ENCODE peak calls at places on chromosomes 3 and 15, in four cellular contexts. X is K562, S is WTC11, J is HepG2. E is an unnamed sample.

GRCh38 chr3:108153451-108153981 is 62.7 kb upstream of the CD47 start:
- DNase-seq in X (peak; percentile 9), J (peak; percentile 37), S (peak; percentile 61), E (no peak)

GRCh38 chr3:137946341-137946973 is 63.5 kb upstream of the CLDN18 start:
- DNase-seq in S (peak; percentile 69), J (peak; percentile 62), X (peak; percentile 71), E (no peak)

GRCh38 chr15:89766357-89767311 is 9.5 kb upstream of the MESP2 start:
- DNase-seq in J (no peak), X (no peak), S (no peak), E (no peak)

GRCh38 chr3:5195605-5196004 is 8.1 kb downstream of the EDEM1 start:
- DNase-seq in J (no peak), S (no peak), X (no peak), E (no peak)

GRCh38 chr3:150180349-150180748 is 209.7 kb upstream of the PFN2 start:
- DNase-seq in S (no peak), J (peak; percentile 61), X (no peak), E (no peak)

GRCh38 chr15:90141646-90142045 is 39.4 kb upstream of the IDH2 start:
- DNase-seq in J (no peak), S (no peak), X (peak; percentile 26), E (no peak)

GRCh38 chr3:56468184-56469106 is at the start of gene ERC2:
- DNase-seq in X (peak; percentile 7), S (peak; percentile 94), J (peak; percentile 34), E (no peak)

GRCh38 chr3:151918253-151919029 is 45.0 kb downstream of the SUCNR1 start:
- DNase-seq in X (no peak), J (peak; percentile 34), S (no peak), E (peak; percentile 16)

GRCh38 chr3:112078125-112079083 is 7.8 kb upstream of the C3orf52 start:
- DNase-seq in S (no peak), J (no peak), X (no peak), E (no peak)

GRCh38 chr3:184505053-184505452 is 56.5 kb upstream of the EPHB3 start:
- DNase-seq in X (no peak), S (no peak), J (no peak), E (no peak)

GRCh38 chr3:140152851-140153640 is 218.1 kb downstream of the CLSTN2 start:
- DNase-seq in X (no peak), S (no peak), J (no peak), E (no peak)

GRCh38 chr3:193826126-193826795 is 233.3 kb downstream of the OPA1 start:
- DNase-seq in X (no peak), S (no peak), J (no peak), E (no peak)

GRCh38 chr3:149609595-149609994 is 48.2 kb downstream of the WWTR1 start:
- DNase-seq in S (no peak), X (no peak), J (peak; percentile 95), E (peak; percentile 81)

GRCh38 chr3:55893045-55893664 is 406.0 kb upstream of the WNT5A start:
- DNase-seq in X (no peak), J (no peak), S (no peak), E (no peak)

GRCh38 chr3:173599673-173600072 is 202.1 kb downstream of the NLGN1 start:
- DNase-seq in J (no peak), S (no peak), X (no peak), E (no peak)

GRCh38 chr3:104596054-104596453 is 770.7 kb upstream of the ALCAM start:
- DNase-seq in S (no peak), X (no peak), J (no peak), E (no peak)

GRCh38 chr3:4060064-4060463 is 243.1 kb upstream of the SETMAR start:
- DNase-seq in S (no peak), J (peak; percentile 28), X (no peak), E (no peak)

GRCh38 chr3:151589311-151589710 is 128.4 kb upstream of the IGSF10 start:
- DNase-seq in S (no peak), J (no peak), X (no peak), E (no peak)

GRCh38 chr3:132255041-132255745 is 62.0 kb upstream of the ACP3 start:
- DNase-seq in X (no peak), S (no peak), J (no peak), E (no peak)

GRCh38 chr3:45684327-45684892 is 4.8 kb upstream of the SACM1L start:
- DNase-seq in J (peak; percentile 19), S (peak; percentile 48), X (no peak), E (no peak)

GRCh38 chr3:12947504-12948369 is 106.4 kb upstream of the RPL32 start:
- DNase-seq in J (peak; percentile 15), S (no peak), X (peak; percentile 65), E (no peak)

GRCh38 chr3:177080122-177080521 is 117.2 kb downstream of the TBL1XR1 start:
- DNase-seq in X (no peak), S (no peak), J (no peak), E (no peak)

GRCh38 chr15:100338971-100339444 is 2.8 kb downstream of the ADAMTS17 start:
- DNase-seq in J (peak; percentile 30), X (peak; percentile 20), S (peak; percentile 61), E (no peak)

GRCh38 chr3:184466413-184466960 is 86.6 kb downstream of the CHRD start:
- DNase-seq in S (no peak), X (no peak), J (no peak), E (no peak)

GRCh38 chr15:88745696-88746095 is 57.5 kb upstream of the ACAN start:
- DNase-seq in X (no peak), S (no peak), J (no peak), E (no peak)

GRCh38 chr15:70902105-70902504 is 9.5 kb downstream of the LRRC49 start:
- DNase-seq in X (no peak), S (no peak), J (no peak), E (no peak)

GRCh38 chr3:30042274-30042859 is 564.0 kb upstream of the TGFBR2 start:
- DNase-seq in S (peak; percentile 58), X (peak; percentile 13), J (peak; percentile 66), E (peak; percentile 1)

GRCh38 chr3:72485649-72486048 is 362.6 kb downstream of the SHQ1 start:
- DNase-seq in X (no peak), S (no peak), J (no peak), E (no peak)

GRCh38 chr3:77342688-77343087 is 302.8 kb downstream of the ROBO2 start:
- DNase-seq in S (no peak), X (no peak), J (no peak), E (no peak)

GRCh38 chr15:62482715-62483429 is 317.8 kb upstream of the C2CD4B start:
- DNase-seq in J (peak; percentile 48), S (peak; percentile 77), X (peak; percentile 13), E (peak; percentile 75)

GRCh38 chr3:14947886-14948608 is 664 bp downstream of the NR2C2 start:
- DNase-seq in X (peak; percentile 99), J (peak; percentile 89), S (peak; percentile 96), E (peak; percentile 73)

GRCh38 chr15:78991476-78991875 is 46.6 kb upstream of the CTSH start:
- DNase-seq in X (no peak), J (no peak), S (no peak), E (no peak)
- TF ChIP-seq ETV6 in X (no peak), J (no peak), S (no peak), E (no peak)

GRCh38 chr15:68414591-68414990 is 17.4 kb downstream of the ITGA11 start:
- DNase-seq in X (no peak), J (no peak), S (no peak), E (no peak)
- TF ChIP-seq ETV6 in X (no peak), J (no peak), S (no peak), E (no peak)

GRCh38 chr3:9746330-9746729 is 3.4 kb upstream of the OGG1 start:
- DNase-seq in X (no peak), S (no peak), J (no peak), E (no peak)
- TF ChIP-seq ETV6 in X (no peak), S (no peak), J (no peak), E (no peak)

GRCh38 chr3:142022381-142022780 is 127.0 kb downstream of the TFDP2 start:
- DNase-seq in J (no peak), S (no peak), X (peak; percentile 35), E (peak; percentile 45)
- TF ChIP-seq ETV6 in J (no peak), S (no peak), X (no peak), E (no peak)

GRCh38 chr3:171790574-171790897 is 19.7 kb downstream of the PLD1 start:
- DNase-seq in S (no peak), X (no peak), J (no peak), E (no peak)

GRCh38 chr3:171789759-171790505 is 20.4 kb downstream of the PLD1 start:
- DNase-seq in S (no peak), J (no peak), X (no peak), E (no peak)

GRCh38 chr3:171792549-171792948 is 17.7 kb downstream of the PLD1 start:
- DNase-seq in S (no peak), J (peak; percentile 53), X (no peak), E (no peak)

GRCh38 chr3:171790898-171791694 is 19.2 kb downstream of the PLD1 start:
- DNase-seq in J (no peak), X (no peak), S (no peak), E (no peak)

GRCh38 chr3:171791695-171792082 is 18.6 kb downstream of the PLD1 start:
- DNase-seq in J (peak; percentile 59), S (no peak), X (no peak), E (no peak)
- TF ChIP-seq ETV6 in J (no peak), S (no peak), X (no peak), E (no peak)

E was measured in GM12878.